ENCODE peak calls at places on chromosomes 2 and 18, in seven cellular contexts. One of them, this sample, is unnamed.

GRCh38 chr2:109256111-109256510 is 127.1 kb downstream of the SH3RF3 start:
- DNase-seq in IMR-90: no peak
- DNase-seq in foreskin fibroblast: no peak
- DNase-seq in cardiac muscle cell: no peak
- DNase-seq in WERI-Rb-1: no peak
- DNase-seq in right lobe of liver: no peak
- DNase-seq in chondrocyte: no peak
- DNase-seq in this sample: no peak

GRCh38 chr2:239563561-239563960 is 162.7 kb upstream of the HDAC4 start:
- DNase-seq in IMR-90: no peak
- DNase-seq in foreskin fibroblast: no peak
- DNase-seq in cardiac muscle cell: no peak
- DNase-seq in WERI-Rb-1: no peak
- DNase-seq in right lobe of liver: no peak
- DNase-seq in chondrocyte: no peak
- DNase-seq in this sample: no peak

GRCh38 chr18:14941256-14941655 is 193.3 kb downstream of the ANKRD30B start:
- DNase-seq in IMR-90: no peak
- DNase-seq in foreskin fibroblast: no peak
- DNase-seq in cardiac muscle cell: no peak
- DNase-seq in WERI-Rb-1: no peak
- DNase-seq in right lobe of liver: no peak
- DNase-seq in chondrocyte: no peak
- DNase-seq in this sample: no peak

GRCh38 chr2:186422226-186422625 is 63.8 kb upstream of the ZC3H15 start:
- DNase-seq in IMR-90: peak
- DNase-seq in foreskin fibroblast: peak
- DNase-seq in cardiac muscle cell: peak
- DNase-seq in WERI-Rb-1: no peak
- DNase-seq in right lobe of liver: no peak
- DNase-seq in chondrocyte: no peak
- DNase-seq in this sample: peak

GRCh38 chr2:99636432-99637034 is 146.7 kb upstream of the REV1 start:
- DNase-seq in IMR-90: no peak
- DNase-seq in foreskin fibroblast: peak
- DNase-seq in cardiac muscle cell: peak
- DNase-seq in WERI-Rb-1: no peak
- DNase-seq in right lobe of liver: peak
- DNase-seq in chondrocyte: no peak
- DNase-seq in this sample: no peak

GRCh38 chr2:237466266-237466665 is 20.8 kb upstream of the MLPH start:
- DNase-seq in IMR-90: peak
- DNase-seq in foreskin fibroblast: peak
- DNase-seq in cardiac muscle cell: no peak
- DNase-seq in WERI-Rb-1: no peak
- DNase-seq in right lobe of liver: no peak
- DNase-seq in chondrocyte: no peak
- DNase-seq in this sample: no peak

GRCh38 chr18:26307161-26307773 is 81.0 kb downstream of the TAF4B start:
- DNase-seq in IMR-90: peak
- DNase-seq in foreskin fibroblast: peak
- DNase-seq in cardiac muscle cell: peak
- DNase-seq in WERI-Rb-1: peak
- DNase-seq in right lobe of liver: no peak
- DNase-seq in chondrocyte: no peak
- DNase-seq in this sample: peak

GRCh38 chr2:16261071-16261470 is 320.7 kb downstream of the MYCN start:
- DNase-seq in IMR-90: no peak
- DNase-seq in foreskin fibroblast: no peak
- DNase-seq in cardiac muscle cell: no peak
- DNase-seq in WERI-Rb-1: no peak
- DNase-seq in right lobe of liver: no peak
- DNase-seq in chondrocyte: no peak
- DNase-seq in this sample: no peak

GRCh38 chr2:8856176-8856575 is 18.8 kb upstream of the KIDINS220 start:
- DNase-seq in IMR-90: no peak
- DNase-seq in foreskin fibroblast: no peak
- DNase-seq in cardiac muscle cell: no peak
- DNase-seq in WERI-Rb-1: no peak
- DNase-seq in right lobe of liver: no peak
- DNase-seq in chondrocyte: no peak
- DNase-seq in this sample: no peak

GRCh38 chr18:58657081-58657480 is 14.2 kb upstream of the MALT1 start:
- DNase-seq in IMR-90: no peak
- DNase-seq in foreskin fibroblast: no peak
- DNase-seq in cardiac muscle cell: no peak
- DNase-seq in WERI-Rb-1: no peak
- DNase-seq in right lobe of liver: no peak
- DNase-seq in chondrocyte: no peak
- DNase-seq in this sample: no peak

GRCh38 chr2:189896809-189897208 is 112.6 kb downstream of the PMS1 start:
- DNase-seq in IMR-90: no peak
- DNase-seq in foreskin fibroblast: no peak
- DNase-seq in cardiac muscle cell: no peak
- DNase-seq in WERI-Rb-1: no peak
- DNase-seq in right lobe of liver: no peak
- DNase-seq in chondrocyte: no peak
- DNase-seq in this sample: no peak

GRCh38 chr2:34365937-34366336 is 766.8 kb upstream of the FAM98A start:
- DNase-seq in IMR-90: no peak
- DNase-seq in foreskin fibroblast: no peak
- DNase-seq in cardiac muscle cell: no peak
- DNase-seq in WERI-Rb-1: peak
- DNase-seq in right lobe of liver: no peak
- DNase-seq in chondrocyte: no peak
- DNase-seq in this sample: no peak

GRCh38 chr18:39796413-39796812 is 2158.6 kb upstream of the PIK3C3 start:
- DNase-seq in IMR-90: no peak
- DNase-seq in foreskin fibroblast: no peak
- DNase-seq in cardiac muscle cell: no peak
- DNase-seq in WERI-Rb-1: no peak
- DNase-seq in right lobe of liver: no peak
- DNase-seq in chondrocyte: no peak
- DNase-seq in this sample: no peak

GRCh38 chr2:144324446-144325045 is 195.4 kb downstream of the ZEB2 start:
- DNase-seq in IMR-90: no peak
- DNase-seq in foreskin fibroblast: no peak
- DNase-seq in cardiac muscle cell: no peak
- DNase-seq in WERI-Rb-1: no peak
- DNase-seq in right lobe of liver: no peak
- DNase-seq in chondrocyte: no peak
- DNase-seq in this sample: no peak

GRCh38 chr18:48026216-48026615 is 95.8 kb upstream of the SMAD2 start:
- DNase-seq in IMR-90: no peak
- DNase-seq in foreskin fibroblast: no peak
- DNase-seq in cardiac muscle cell: no peak
- DNase-seq in WERI-Rb-1: no peak
- DNase-seq in right lobe of liver: no peak
- DNase-seq in chondrocyte: peak
- DNase-seq in this sample: no peak

GRCh38 chr2:237603718-237604362 is 13.3 kb upstream of the RAB17 start:
- DNase-seq in IMR-90: peak
- DNase-seq in foreskin fibroblast: peak
- DNase-seq in cardiac muscle cell: peak
- DNase-seq in WERI-Rb-1: no peak
- DNase-seq in right lobe of liver: no peak
- DNase-seq in chondrocyte: no peak
- DNase-seq in this sample: no peak

GRCh38 chr18:50218432-50219197 is 23.7 kb upstream of the MYO5B start:
- DNase-seq in IMR-90: peak
- DNase-seq in foreskin fibroblast: peak
- DNase-seq in cardiac muscle cell: peak
- DNase-seq in WERI-Rb-1: peak
- DNase-seq in right lobe of liver: no peak
- DNase-seq in chondrocyte: no peak
- DNase-seq in this sample: no peak

GRCh38 chr18:48947583-48947982 is 3.2 kb downstream of the SMAD7 start:
- DNase-seq in IMR-90: no peak
- DNase-seq in foreskin fibroblast: no peak
- DNase-seq in cardiac muscle cell: no peak
- DNase-seq in WERI-Rb-1: no peak
- DNase-seq in right lobe of liver: peak
- DNase-seq in chondrocyte: no peak
- DNase-seq in this sample: no peak

GRCh38 chr2:177483531-177483930 is 91.0 kb downstream of the AGPS start:
- DNase-seq in IMR-90: no peak
- DNase-seq in foreskin fibroblast: no peak
- DNase-seq in cardiac muscle cell: no peak
- DNase-seq in WERI-Rb-1: no peak
- DNase-seq in right lobe of liver: no peak
- DNase-seq in chondrocyte: no peak
- DNase-seq in this sample: no peak

GRCh38 chr2:160238392-160238791 is 38.3 kb upstream of the ITGB6 start:
- DNase-seq in IMR-90: no peak
- DNase-seq in foreskin fibroblast: no peak
- DNase-seq in cardiac muscle cell: no peak
- DNase-seq in WERI-Rb-1: no peak
- DNase-seq in right lobe of liver: no peak
- DNase-seq in chondrocyte: no peak
- DNase-seq in this sample: no peak
- TF ChIP-seq CTCF in IMR-90: no peak
- TF ChIP-seq CTCF in foreskin fibroblast: no peak
- TF ChIP-seq CTCF in cardiac muscle cell: no peak
- TF ChIP-seq CTCF in WERI-Rb-1: no peak
- TF ChIP-seq CTCF in right lobe of liver: no peak
- TF ChIP-seq CTCF in chondrocyte: no peak
- TF ChIP-seq CTCF in this sample: no peak

GRCh38 chr2:119025762-119026351 is 83.9 kb downstream of the MARCO start:
- DNase-seq in IMR-90: no peak
- DNase-seq in foreskin fibroblast: no peak
- DNase-seq in cardiac muscle cell: no peak
- DNase-seq in WERI-Rb-1: no peak
- DNase-seq in right lobe of liver: no peak
- DNase-seq in chondrocyte: peak
- DNase-seq in this sample: no peak

GRCh38 chr2:119024568-119024967 is 82.6 kb downstream of the MARCO start:
- DNase-seq in IMR-90: no peak
- DNase-seq in foreskin fibroblast: no peak
- DNase-seq in cardiac muscle cell: no peak
- DNase-seq in WERI-Rb-1: no peak
- DNase-seq in right lobe of liver: no peak
- DNase-seq in chondrocyte: no peak
- DNase-seq in this sample: no peak

GRCh38 chr2:119025013-119025412 is 83.0 kb downstream of the MARCO start:
- DNase-seq in IMR-90: no peak
- DNase-seq in foreskin fibroblast: no peak
- DNase-seq in cardiac muscle cell: peak
- DNase-seq in WERI-Rb-1: no peak
- DNase-seq in right lobe of liver: no peak
- DNase-seq in chondrocyte: no peak
- DNase-seq in this sample: no peak

GRCh38 chr2:119029297-119029696 is 87.3 kb downstream of the MARCO start:
- DNase-seq in IMR-90: no peak
- DNase-seq in foreskin fibroblast: no peak
- DNase-seq in cardiac muscle cell: no peak
- DNase-seq in WERI-Rb-1: no peak
- DNase-seq in right lobe of liver: no peak
- DNase-seq in chondrocyte: no peak
- DNase-seq in this sample: no peak

DNA sequence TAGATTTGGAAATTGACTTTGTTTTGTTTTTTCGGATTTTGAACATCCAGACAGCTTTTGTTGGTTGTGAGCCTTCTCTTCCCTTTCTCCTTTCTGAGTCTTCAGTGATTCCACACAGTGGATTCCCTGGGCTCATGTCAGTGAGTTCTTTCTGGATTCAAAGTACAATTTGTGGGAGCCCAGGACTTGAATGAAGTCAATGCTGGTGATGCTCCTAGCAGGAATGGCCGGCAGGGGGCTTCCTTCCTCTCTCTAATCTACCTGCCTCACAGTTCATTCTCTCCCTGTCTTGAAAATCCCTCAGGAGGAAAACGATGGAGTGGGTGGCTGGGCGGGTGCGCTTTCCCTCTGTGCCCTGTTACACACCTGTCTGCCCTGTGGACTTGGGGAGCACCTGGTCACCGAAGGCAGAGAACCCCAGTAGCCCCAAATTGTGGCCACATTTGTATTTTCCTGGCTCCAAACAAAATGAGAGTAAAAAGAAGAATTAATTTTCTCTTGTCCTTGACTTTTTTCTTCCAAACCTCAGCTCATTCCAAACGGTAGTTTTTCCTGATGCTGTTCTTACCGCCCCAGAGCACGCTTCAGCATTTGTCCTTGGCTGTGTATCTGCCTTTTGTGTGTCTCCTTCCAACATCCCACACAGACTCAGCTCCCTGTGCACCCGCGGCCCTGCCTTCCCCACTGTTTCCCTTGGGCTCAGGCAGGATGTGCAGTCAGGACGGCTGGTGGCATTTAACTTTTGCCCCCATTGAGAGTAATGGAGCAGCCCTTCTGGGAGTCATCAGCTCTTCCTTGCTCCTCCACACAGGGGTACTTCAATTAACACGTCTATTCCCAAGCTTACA is 86.6 kb downstream of the MARCO start:
- DNase-seq in IMR-90: peak
- DNase-seq in foreskin fibroblast: peak
- DNase-seq in cardiac muscle cell: peak
- DNase-seq in WERI-Rb-1: peak
- DNase-seq in right lobe of liver: no peak
- DNase-seq in chondrocyte: no peak
- DNase-seq in this sample: no peak
- TF ChIP-seq CTCF in IMR-90: peak
- TF ChIP-seq CTCF in foreskin fibroblast: peak
- TF ChIP-seq CTCF in cardiac muscle cell: peak
- TF ChIP-seq CTCF in WERI-Rb-1: peak
- TF ChIP-seq CTCF in right lobe of liver: peak
- TF ChIP-seq CTCF in chondrocyte: peak
- TF ChIP-seq CTCF in this sample: peak

DNA sequence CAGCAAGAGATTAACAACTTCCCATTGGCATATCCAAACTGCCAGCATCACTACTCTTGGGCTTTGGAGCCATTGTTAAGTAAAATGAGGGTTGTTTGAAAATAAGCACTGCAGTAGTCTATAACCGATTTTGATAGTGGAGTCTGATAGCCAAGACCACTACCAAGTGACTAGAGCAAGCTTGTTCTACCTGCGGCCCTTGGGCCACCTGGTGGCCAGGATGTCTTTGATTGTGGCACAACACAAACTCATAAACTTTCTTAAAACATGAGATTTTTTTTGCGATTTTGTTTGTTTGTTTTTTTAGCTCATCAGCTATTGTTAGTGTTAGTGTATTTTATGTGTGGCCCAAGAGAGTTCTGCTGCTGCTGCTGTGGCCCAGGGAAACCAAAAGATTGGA is 11.0 kb downstream of the UBE2E3 start:
- DNase-seq in IMR-90: no peak
- DNase-seq in foreskin fibroblast: no peak
- DNase-seq in cardiac muscle cell: no peak
- DNase-seq in WERI-Rb-1: no peak
- DNase-seq in right lobe of liver: no peak
- DNase-seq in chondrocyte: no peak
- DNase-seq in this sample: no peak
- TF ChIP-seq CTCF in IMR-90: no peak
- TF ChIP-seq CTCF in foreskin fibroblast: no peak
- TF ChIP-seq CTCF in cardiac muscle cell: no peak
- TF ChIP-seq CTCF in WERI-Rb-1: peak
- TF ChIP-seq CTCF in right lobe of liver: no peak
- TF ChIP-seq CTCF in chondrocyte: no peak
- TF ChIP-seq CTCF in this sample: no peak

GRCh38 chr2:235793163-235793752 is 299.4 kb downstream of the AGAP1 start:
- DNase-seq in IMR-90: peak
- DNase-seq in foreskin fibroblast: peak
- DNase-seq in cardiac muscle cell: peak
- DNase-seq in WERI-Rb-1: no peak
- DNase-seq in right lobe of liver: no peak
- DNase-seq in chondrocyte: no peak
- DNase-seq in this sample: no peak
- TF ChIP-seq CTCF in IMR-90: peak
- TF ChIP-seq CTCF in foreskin fibroblast: peak
- TF ChIP-seq CTCF in cardiac muscle cell: peak
- TF ChIP-seq CTCF in WERI-Rb-1: peak
- TF ChIP-seq CTCF in right lobe of liver: peak
- TF ChIP-seq CTCF in chondrocyte: peak
- TF ChIP-seq CTCF in this sample: peak

This sample was measured in AG09319.